ENCODE peak calls at places on chromosomes 4 and X, in nine cellular contexts. X is vagina, P is NCI-H524 treated with DMSO at 0.1 percent for 48 hours, W is brain microvascular endothelial cell, Z is thoracic aorta, M is GM04503, F is NCI-H2107, V is C1 segment of cervical spinal cord, E is GM13976. L is an unnamed sample.

GRCh38 chr4:151012836-151013235 is 2.2 kb downstream of the LRBA start:
- DNase-seq in X (no peak), P (no peak), W (no peak), Z (no peak), M (no peak), F (no peak), V (no peak), E (no peak), L (no peak)

GRCh38 chrX:110021180-110022022 is 18.5 kb downstream of the TMEM164 start:
- DNase-seq in X (no peak), P (peak), W (peak), Z (no peak), M (peak), F (no peak), V (no peak), E (no peak), L (no peak)

GRCh38 chr4:113878718-113879117 is 100.7 kb downstream of the ARSJ start:
- DNase-seq in X (no peak), P (no peak), W (peak), Z (no peak), M (no peak), F (no peak), V (no peak), E (no peak), L (peak)

GRCh38 chr4:155696226-155696625 is 29.6 kb downstream of the GUCY1A1 start:
- DNase-seq in X (no peak), P (no peak), W (no peak), Z (no peak), M (no peak), F (no peak), V (no peak), E (no peak), L (no peak)

GRCh38 chr4:110621328-110621812 is 1.5 kb downstream of the PITX2 start:
- DNase-seq in X (no peak), P (no peak), W (no peak), Z (no peak), M (no peak), F (no peak), V (no peak), E (no peak), L (no peak)

GRCh38 chr4:10030946-10031662 is 9.8 kb upstream of the SLC2A9 start:
- DNase-seq in X (no peak), P (no peak), W (peak), Z (no peak), M (no peak), F (no peak), V (no peak), E (no peak), L (no peak)

GRCh38 chr4:10212400-10212799 is 95.8 kb upstream of the WDR1 start:
- DNase-seq in X (no peak), P (no peak), W (no peak), Z (no peak), M (no peak), F (no peak), V (no peak), E (no peak), L (no peak)

GRCh38 chrX:30779453-30780030 is 109.5 kb downstream of the TAB3 start:
- DNase-seq in X (no peak), P (no peak), W (no peak), Z (no peak), M (no peak), F (no peak), V (no peak), E (no peak), L (no peak)

GRCh38 chr4:74030285-74030684 is 8.2 kb downstream of the CXCL3 start:
- DNase-seq in X (no peak), P (no peak), W (no peak), Z (no peak), M (no peak), F (no peak), V (no peak), E (no peak), L (no peak)

GRCh38 chrX:129698150-129698549 is 40.6 kb upstream of the XPNPEP2 start:
- DNase-seq in X (no peak), P (no peak), W (no peak), Z (no peak), M (no peak), F (no peak), V (no peak), E (no peak), L (no peak)

GRCh38 chr4:153345011-153345981 is 808 bp downstream of the MND1 start:
- DNase-seq in X (no peak), P (peak), W (peak), Z (no peak), M (peak), F (no peak), V (no peak), E (peak), L (peak)

GRCh38 chr4:81404294-81404693 is 67.4 kb downstream of the RASGEF1B start:
- DNase-seq in X (no peak), P (no peak), W (no peak), Z (no peak), M (no peak), F (peak), V (no peak), E (no peak), L (no peak)

GRCh38 chr4:930827-931193 is 1.3 kb downstream of the GAK start:
- DNase-seq in X (no peak), P (no peak), W (no peak), Z (no peak), M (no peak), F (no peak), V (no peak), E (no peak), L (no peak)

GRCh38 chr4:149161247-149161646 is 654.4 kb downstream of the IQCM start:
- DNase-seq in X (no peak), P (no peak), W (peak), Z (no peak), M (peak), F (no peak), V (no peak), E (no peak), L (no peak)

GRCh38 chrX:1491851-1492349 is 39.2 kb upstream of the ASMTL start:
- DNase-seq in X (no peak), P (no peak), W (peak), Z (no peak), M (no peak), F (no peak), V (no peak), E (peak), L (no peak)